ENCODE peak calls at places on chromosomes 3 and 15, in nine cellular contexts. One of them, this sample, is unnamed.

GRCh38 chr3:128491071-128491899 is 1.7 kb downstream of the GATA2 start:
- DNase-seq in NCI-H1092: no peak
- DNase-seq in stimulated activated naive CD8-positive, alpha-beta T cell treated with anti-CD3 and anti-CD28 coated beads, Interleukin-15, amount 100 ng/mL, for 72 hours: peak; percentile 30
- DNase-seq in RPMI7951: no peak
- DNase-seq in stimulated activated CD4-positive, alpha-beta T cell treated with anti-CD3 and anti-CD28 coated beads, Interleukin-1b, Interleukin-23, amount 100 ng/mL, for 1 hour: no peak
- DNase-seq in lower lobe of right lung: no peak
- DNase-seq in AG04449: no peak
- DNase-seq in lung microvascular endothelial cell: peak; percentile 43
- DNase-seq in CD8-positive, alpha-beta T cell: no peak
- DNase-seq in this sample: peak; percentile 62

GRCh38 chr15:90192961-90193786 is 8.0 kb upstream of the SEMA4B start:
- DNase-seq in NCI-H1092: no peak
- DNase-seq in stimulated activated CD4-positive, alpha-beta T cell treated with anti-CD3 and anti-CD28 coated beads, Interleukin-1b, Interleukin-23, amount 100 ng/mL, for 1 hour: no peak
- DNase-seq in stimulated activated naive CD8-positive, alpha-beta T cell treated with anti-CD3 and anti-CD28 coated beads, Interleukin-15, amount 100 ng/mL, for 72 hours: no peak
- DNase-seq in lower lobe of right lung: no peak
- DNase-seq in RPMI7951: no peak
- DNase-seq in CD8-positive, alpha-beta T cell: no peak
- DNase-seq in AG04449: no peak
- DNase-seq in lung microvascular endothelial cell: no peak
- DNase-seq in this sample: no peak

GRCh38 chr3:4474683-4475490 is 7.8 kb upstream of the SUMF1 start:
- DNase-seq in RPMI7951: peak; percentile 75
- DNase-seq in stimulated activated naive CD8-positive, alpha-beta T cell treated with anti-CD3 and anti-CD28 coated beads, Interleukin-15, amount 100 ng/mL, for 72 hours: peak; percentile 27
- DNase-seq in NCI-H1092: no peak
- DNase-seq in CD8-positive, alpha-beta T cell: no peak
- DNase-seq in stimulated activated CD4-positive, alpha-beta T cell treated with anti-CD3 and anti-CD28 coated beads, Interleukin-1b, Interleukin-23, amount 100 ng/mL, for 1 hour: no peak
- DNase-seq in lung microvascular endothelial cell: peak; percentile 98
- DNase-seq in lower lobe of right lung: peak; percentile 55
- DNase-seq in AG04449: no peak
- DNase-seq in this sample: no peak

GRCh38 chr15:25690673-25691543 is 172.2 kb downstream of the ATP10A start:
- DNase-seq in lower lobe of right lung: no peak
- DNase-seq in stimulated activated naive CD8-positive, alpha-beta T cell treated with anti-CD3 and anti-CD28 coated beads, Interleukin-15, amount 100 ng/mL, for 72 hours: no peak
- DNase-seq in CD8-positive, alpha-beta T cell: no peak
- DNase-seq in stimulated activated CD4-positive, alpha-beta T cell treated with anti-CD3 and anti-CD28 coated beads, Interleukin-1b, Interleukin-23, amount 100 ng/mL, for 1 hour: no peak
- DNase-seq in NCI-H1092: no peak
- DNase-seq in RPMI7951: no peak
- DNase-seq in lung microvascular endothelial cell: no peak
- DNase-seq in AG04449: peak; percentile 53
- DNase-seq in this sample: no peak

GRCh38 chr15:25900901-25901300 is 37.8 kb upstream of the ATP10A start:
- DNase-seq in RPMI7951: no peak
- DNase-seq in stimulated activated CD4-positive, alpha-beta T cell treated with anti-CD3 and anti-CD28 coated beads, Interleukin-1b, Interleukin-23, amount 100 ng/mL, for 1 hour: no peak
- DNase-seq in CD8-positive, alpha-beta T cell: no peak
- DNase-seq in NCI-H1092: no peak
- DNase-seq in lung microvascular endothelial cell: no peak
- DNase-seq in lower lobe of right lung: no peak
- DNase-seq in stimulated activated naive CD8-positive, alpha-beta T cell treated with anti-CD3 and anti-CD28 coated beads, Interleukin-15, amount 100 ng/mL, for 72 hours: no peak
- DNase-seq in AG04449: no peak
- DNase-seq in this sample: no peak

GRCh38 chr3:49882182-49882581 is 12.5 kb upstream of the CAMKV start:
- DNase-seq in stimulated activated CD4-positive, alpha-beta T cell treated with anti-CD3 and anti-CD28 coated beads, Interleukin-1b, Interleukin-23, amount 100 ng/mL, for 1 hour: no peak
- DNase-seq in NCI-H1092: no peak
- DNase-seq in stimulated activated naive CD8-positive, alpha-beta T cell treated with anti-CD3 and anti-CD28 coated beads, Interleukin-15, amount 100 ng/mL, for 72 hours: no peak
- DNase-seq in RPMI7951: peak; percentile 21
- DNase-seq in CD8-positive, alpha-beta T cell: no peak
- DNase-seq in lung microvascular endothelial cell: no peak
- DNase-seq in AG04449: no peak
- DNase-seq in lower lobe of right lung: no peak
- DNase-seq in this sample: no peak

GRCh38 chr15:36589971-36590370 is 10.5 kb downstream of the CDIN1 start:
- DNase-seq in CD8-positive, alpha-beta T cell: no peak
- DNase-seq in lower lobe of right lung: no peak
- DNase-seq in NCI-H1092: no peak
- DNase-seq in lung microvascular endothelial cell: no peak
- DNase-seq in RPMI7951: no peak
- DNase-seq in stimulated activated CD4-positive, alpha-beta T cell treated with anti-CD3 and anti-CD28 coated beads, Interleukin-1b, Interleukin-23, amount 100 ng/mL, for 1 hour: no peak
- DNase-seq in stimulated activated naive CD8-positive, alpha-beta T cell treated with anti-CD3 and anti-CD28 coated beads, Interleukin-15, amount 100 ng/mL, for 72 hours: no peak
- DNase-seq in AG04449: no peak
- DNase-seq in this sample: no peak

GRCh38 chr15:39431371-39431770 is 149.5 kb upstream of the THBS1 start:
- DNase-seq in NCI-H1092: no peak
- DNase-seq in lower lobe of right lung: no peak
- DNase-seq in lung microvascular endothelial cell: no peak
- DNase-seq in AG04449: no peak
- DNase-seq in CD8-positive, alpha-beta T cell: no peak
- DNase-seq in RPMI7951: peak; percentile 50
- DNase-seq in stimulated activated CD4-positive, alpha-beta T cell treated with anti-CD3 and anti-CD28 coated beads, Interleukin-1b, Interleukin-23, amount 100 ng/mL, for 1 hour: no peak
- DNase-seq in stimulated activated naive CD8-positive, alpha-beta T cell treated with anti-CD3 and anti-CD28 coated beads, Interleukin-15, amount 100 ng/mL, for 72 hours: no peak
- DNase-seq in this sample: no peak

GRCh38 chr3:71949403-71949802 is 164.5 kb upstream of the PROK2 start:
- DNase-seq in lower lobe of right lung: no peak
- DNase-seq in lung microvascular endothelial cell: no peak
- DNase-seq in AG04449: no peak
- DNase-seq in stimulated activated naive CD8-positive, alpha-beta T cell treated with anti-CD3 and anti-CD28 coated beads, Interleukin-15, amount 100 ng/mL, for 72 hours: no peak
- DNase-seq in NCI-H1092: no peak
- DNase-seq in stimulated activated CD4-positive, alpha-beta T cell treated with anti-CD3 and anti-CD28 coated beads, Interleukin-1b, Interleukin-23, amount 100 ng/mL, for 1 hour: no peak
- DNase-seq in CD8-positive, alpha-beta T cell: no peak
- DNase-seq in RPMI7951: peak; percentile 89
- DNase-seq in this sample: no peak

GRCh38 chr3:86960551-86960950 is 30.4 kb downstream of the VGLL3 start:
- DNase-seq in NCI-H1092: no peak
- DNase-seq in AG04449: no peak
- DNase-seq in CD8-positive, alpha-beta T cell: no peak
- DNase-seq in lung microvascular endothelial cell: no peak
- DNase-seq in stimulated activated CD4-positive, alpha-beta T cell treated with anti-CD3 and anti-CD28 coated beads, Interleukin-1b, Interleukin-23, amount 100 ng/mL, for 1 hour: no peak
- DNase-seq in lower lobe of right lung: no peak
- DNase-seq in RPMI7951: no peak
- DNase-seq in stimulated activated naive CD8-positive, alpha-beta T cell treated with anti-CD3 and anti-CD28 coated beads, Interleukin-15, amount 100 ng/mL, for 72 hours: no peak
- DNase-seq in this sample: no peak

GRCh38 chr3:31361391-31362273 is 171.1 kb upstream of the STT3B start:
- DNase-seq in RPMI7951: peak; percentile 89
- DNase-seq in NCI-H1092: no peak
- DNase-seq in lower lobe of right lung: no peak
- DNase-seq in stimulated activated CD4-positive, alpha-beta T cell treated with anti-CD3 and anti-CD28 coated beads, Interleukin-1b, Interleukin-23, amount 100 ng/mL, for 1 hour: no peak
- DNase-seq in AG04449: peak; percentile 49
- DNase-seq in lung microvascular endothelial cell: no peak
- DNase-seq in CD8-positive, alpha-beta T cell: no peak
- DNase-seq in stimulated activated naive CD8-positive, alpha-beta T cell treated with anti-CD3 and anti-CD28 coated beads, Interleukin-15, amount 100 ng/mL, for 72 hours: no peak
- DNase-seq in this sample: no peak

GRCh38 chr3:195129644-195130492 is 141.1 kb downstream of the XXYLT1 start:
- DNase-seq in lower lobe of right lung: no peak
- DNase-seq in stimulated activated CD4-positive, alpha-beta T cell treated with anti-CD3 and anti-CD28 coated beads, Interleukin-1b, Interleukin-23, amount 100 ng/mL, for 1 hour: no peak
- DNase-seq in AG04449: no peak
- DNase-seq in stimulated activated naive CD8-positive, alpha-beta T cell treated with anti-CD3 and anti-CD28 coated beads, Interleukin-15, amount 100 ng/mL, for 72 hours: peak; percentile 58
- DNase-seq in NCI-H1092: no peak
- DNase-seq in lung microvascular endothelial cell: no peak
- DNase-seq in RPMI7951: no peak
- DNase-seq in CD8-positive, alpha-beta T cell: no peak
- DNase-seq in this sample: no peak

GRCh38 chr3:42228796-42229195 is 37.2 kb downstream of the CCK start:
- DNase-seq in lower lobe of right lung: no peak
- DNase-seq in stimulated activated CD4-positive, alpha-beta T cell treated with anti-CD3 and anti-CD28 coated beads, Interleukin-1b, Interleukin-23, amount 100 ng/mL, for 1 hour: no peak
- DNase-seq in NCI-H1092: no peak
- DNase-seq in CD8-positive, alpha-beta T cell: no peak
- DNase-seq in RPMI7951: peak; percentile 42
- DNase-seq in AG04449: no peak
- DNase-seq in lung microvascular endothelial cell: peak; percentile 18
- DNase-seq in stimulated activated naive CD8-positive, alpha-beta T cell treated with anti-CD3 and anti-CD28 coated beads, Interleukin-15, amount 100 ng/mL, for 72 hours: no peak
- DNase-seq in this sample: no peak

GRCh38 chr15:76163429-76164020 is 103.7 kb downstream of the TMEM266 start:
- DNase-seq in stimulated activated naive CD8-positive, alpha-beta T cell treated with anti-CD3 and anti-CD28 coated beads, Interleukin-15, amount 100 ng/mL, for 72 hours: no peak
- DNase-seq in RPMI7951: peak; percentile 45
- DNase-seq in lung microvascular endothelial cell: no peak
- DNase-seq in stimulated activated CD4-positive, alpha-beta T cell treated with anti-CD3 and anti-CD28 coated beads, Interleukin-1b, Interleukin-23, amount 100 ng/mL, for 1 hour: no peak
- DNase-seq in lower lobe of right lung: peak; percentile 84
- DNase-seq in AG04449: no peak
- DNase-seq in NCI-H1092: no peak
- DNase-seq in CD8-positive, alpha-beta T cell: no peak
- DNase-seq in this sample: peak; percentile 93

GRCh38 chr3:62600033-62600432 is 226.7 kb upstream of the FEZF2 start:
- DNase-seq in lower lobe of right lung: no peak
- DNase-seq in NCI-H1092: no peak
- DNase-seq in lung microvascular endothelial cell: no peak
- DNase-seq in RPMI7951: no peak
- DNase-seq in stimulated activated CD4-positive, alpha-beta T cell treated with anti-CD3 and anti-CD28 coated beads, Interleukin-1b, Interleukin-23, amount 100 ng/mL, for 1 hour: no peak
- DNase-seq in AG04449: no peak
- DNase-seq in CD8-positive, alpha-beta T cell: no peak
- DNase-seq in stimulated activated naive CD8-positive, alpha-beta T cell treated with anti-CD3 and anti-CD28 coated beads, Interleukin-15, amount 100 ng/mL, for 72 hours: no peak
- DNase-seq in this sample: no peak

GRCh38 chr15:86854186-86854585 is 774.5 kb downstream of the AGBL1 start:
- DNase-seq in CD8-positive, alpha-beta T cell: no peak
- DNase-seq in stimulated activated naive CD8-positive, alpha-beta T cell treated with anti-CD3 and anti-CD28 coated beads, Interleukin-15, amount 100 ng/mL, for 72 hours: no peak
- DNase-seq in RPMI7951: no peak
- DNase-seq in lung microvascular endothelial cell: no peak
- DNase-seq in stimulated activated CD4-positive, alpha-beta T cell treated with anti-CD3 and anti-CD28 coated beads, Interleukin-1b, Interleukin-23, amount 100 ng/mL, for 1 hour: no peak
- DNase-seq in lower lobe of right lung: no peak
- DNase-seq in NCI-H1092: no peak
- DNase-seq in AG04449: no peak
- DNase-seq in this sample: no peak

GRCh38 chr15:59221479-59221878 is 14.8 kb downstream of the LDHAL6B start:
- DNase-seq in CD8-positive, alpha-beta T cell: no peak
- DNase-seq in RPMI7951: no peak
- DNase-seq in stimulated activated naive CD8-positive, alpha-beta T cell treated with anti-CD3 and anti-CD28 coated beads, Interleukin-15, amount 100 ng/mL, for 72 hours: no peak
- DNase-seq in NCI-H1092: no peak
- DNase-seq in lung microvascular endothelial cell: no peak
- DNase-seq in AG04449: no peak
- DNase-seq in stimulated activated CD4-positive, alpha-beta T cell treated with anti-CD3 and anti-CD28 coated beads, Interleukin-1b, Interleukin-23, amount 100 ng/mL, for 1 hour: no peak
- DNase-seq in lower lobe of right lung: no peak
- DNase-seq in this sample: no peak

GRCh38 chr3:171901615-171902312 is 58.6 kb downstream of the TMEM212 start:
- DNase-seq in lower lobe of right lung: no peak
- DNase-seq in RPMI7951: no peak
- DNase-seq in stimulated activated naive CD8-positive, alpha-beta T cell treated with anti-CD3 and anti-CD28 coated beads, Interleukin-15, amount 100 ng/mL, for 72 hours: no peak
- DNase-seq in stimulated activated CD4-positive, alpha-beta T cell treated with anti-CD3 and anti-CD28 coated beads, Interleukin-1b, Interleukin-23, amount 100 ng/mL, for 1 hour: no peak
- DNase-seq in AG04449: peak; percentile 26
- DNase-seq in lung microvascular endothelial cell: no peak
- DNase-seq in NCI-H1092: no peak
- DNase-seq in CD8-positive, alpha-beta T cell: no peak
- DNase-seq in this sample: no peak

GRCh38 chr3:51799879-51800757 is 21.1 kb upstream of the IQCF6 start:
- DNase-seq in AG04449: peak; percentile 37
- DNase-seq in lung microvascular endothelial cell: peak; percentile 75
- DNase-seq in NCI-H1092: no peak
- DNase-seq in RPMI7951: peak; percentile 79
- DNase-seq in lower lobe of right lung: no peak
- DNase-seq in CD8-positive, alpha-beta T cell: no peak
- DNase-seq in stimulated activated CD4-positive, alpha-beta T cell treated with anti-CD3 and anti-CD28 coated beads, Interleukin-1b, Interleukin-23, amount 100 ng/mL, for 1 hour: peak; percentile 4
- DNase-seq in stimulated activated naive CD8-positive, alpha-beta T cell treated with anti-CD3 and anti-CD28 coated beads, Interleukin-15, amount 100 ng/mL, for 72 hours: peak; percentile 39
- DNase-seq in this sample: no peak

GRCh38 chr15:61383421-61383820 is 154.3 kb upstream of the RORA start:
- DNase-seq in stimulated activated CD4-positive, alpha-beta T cell treated with anti-CD3 and anti-CD28 coated beads, Interleukin-1b, Interleukin-23, amount 100 ng/mL, for 1 hour: no peak
- DNase-seq in AG04449: peak; percentile 91
- DNase-seq in NCI-H1092: no peak
- DNase-seq in lower lobe of right lung: no peak
- DNase-seq in CD8-positive, alpha-beta T cell: no peak
- DNase-seq in lung microvascular endothelial cell: no peak
- DNase-seq in stimulated activated naive CD8-positive, alpha-beta T cell treated with anti-CD3 and anti-CD28 coated beads, Interleukin-15, amount 100 ng/mL, for 72 hours: no peak
- DNase-seq in RPMI7951: peak; percentile 28
- DNase-seq in this sample: no peak

GRCh38 chr3:12990781-12991480 is 82.3 kb downstream of the IQSEC1 start:
- DNase-seq in lower lobe of right lung: no peak
- DNase-seq in lung microvascular endothelial cell: no peak
- DNase-seq in stimulated activated naive CD8-positive, alpha-beta T cell treated with anti-CD3 and anti-CD28 coated beads, Interleukin-15, amount 100 ng/mL, for 72 hours: no peak
- DNase-seq in RPMI7951: peak; percentile 81
- DNase-seq in stimulated activated CD4-positive, alpha-beta T cell treated with anti-CD3 and anti-CD28 coated beads, Interleukin-1b, Interleukin-23, amount 100 ng/mL, for 1 hour: no peak
- DNase-seq in CD8-positive, alpha-beta T cell: no peak
- DNase-seq in NCI-H1092: no peak
- DNase-seq in AG04449: peak; percentile 71
- DNase-seq in this sample: peak; percentile 37

GRCh38 chr3:100045696-100046095 is 68.6 kb downstream of the FILIP1L start:
- DNase-seq in stimulated activated naive CD8-positive, alpha-beta T cell treated with anti-CD3 and anti-CD28 coated beads, Interleukin-15, amount 100 ng/mL, for 72 hours: no peak
- DNase-seq in lung microvascular endothelial cell: no peak
- DNase-seq in NCI-H1092: no peak
- DNase-seq in CD8-positive, alpha-beta T cell: no peak
- DNase-seq in stimulated activated CD4-positive, alpha-beta T cell treated with anti-CD3 and anti-CD28 coated beads, Interleukin-1b, Interleukin-23, amount 100 ng/mL, for 1 hour: no peak
- DNase-seq in lower lobe of right lung: no peak
- DNase-seq in AG04449: peak; percentile 98
- DNase-seq in RPMI7951: peak; percentile 98
- DNase-seq in this sample: peak; percentile 85

GRCh38 chr3:12869025-12869695 is 27.8 kb upstream of the RPL32 start:
- DNase-seq in CD8-positive, alpha-beta T cell: no peak
- DNase-seq in stimulated activated CD4-positive, alpha-beta T cell treated with anti-CD3 and anti-CD28 coated beads, Interleukin-1b, Interleukin-23, amount 100 ng/mL, for 1 hour: no peak
- DNase-seq in lung microvascular endothelial cell: peak; percentile 32
- DNase-seq in AG04449: no peak
- DNase-seq in lower lobe of right lung: peak; percentile 76
- DNase-seq in RPMI7951: no peak
- DNase-seq in stimulated activated naive CD8-positive, alpha-beta T cell treated with anti-CD3 and anti-CD28 coated beads, Interleukin-15, amount 100 ng/mL, for 72 hours: no peak
- DNase-seq in NCI-H1092: peak; percentile 36
- DNase-seq in this sample: no peak

GRCh38 chr3:172140499-172141391 is 101.4 kb downstream of the FNDC3B start:
- DNase-seq in lung microvascular endothelial cell: peak; percentile 92
- DNase-seq in stimulated activated CD4-positive, alpha-beta T cell treated with anti-CD3 and anti-CD28 coated beads, Interleukin-1b, Interleukin-23, amount 100 ng/mL, for 1 hour: no peak
- DNase-seq in RPMI7951: peak; percentile 94
- DNase-seq in NCI-H1092: no peak
- DNase-seq in stimulated activated naive CD8-positive, alpha-beta T cell treated with anti-CD3 and anti-CD28 coated beads, Interleukin-15, amount 100 ng/mL, for 72 hours: no peak
- DNase-seq in lower lobe of right lung: no peak
- DNase-seq in CD8-positive, alpha-beta T cell: no peak
- DNase-seq in AG04449: peak; percentile 88
- DNase-seq in this sample: no peak

GRCh38 chr3:128073185-128073725 is 21.0 kb downstream of the SEC61A1 start:
- DNase-seq in AG04449: no peak
- DNase-seq in stimulated activated CD4-positive, alpha-beta T cell treated with anti-CD3 and anti-CD28 coated beads, Interleukin-1b, Interleukin-23, amount 100 ng/mL, for 1 hour: no peak
- DNase-seq in lung microvascular endothelial cell: no peak
- DNase-seq in NCI-H1092: no peak
- DNase-seq in lower lobe of right lung: no peak
- DNase-seq in RPMI7951: no peak
- DNase-seq in CD8-positive, alpha-beta T cell: no peak
- DNase-seq in stimulated activated naive CD8-positive, alpha-beta T cell treated with anti-CD3 and anti-CD28 coated beads, Interleukin-15, amount 100 ng/mL, for 72 hours: no peak
- DNase-seq in this sample: peak; percentile 76

GRCh38 chr15:37199546-37199945 is 99.2 kb upstream of the MEIS2 start:
- DNase-seq in AG04449: no peak
- DNase-seq in stimulated activated CD4-positive, alpha-beta T cell treated with anti-CD3 and anti-CD28 coated beads, Interleukin-1b, Interleukin-23, amount 100 ng/mL, for 1 hour: no peak
- DNase-seq in stimulated activated naive CD8-positive, alpha-beta T cell treated with anti-CD3 and anti-CD28 coated beads, Interleukin-15, amount 100 ng/mL, for 72 hours: no peak
- DNase-seq in CD8-positive, alpha-beta T cell: no peak
- DNase-seq in NCI-H1092: no peak
- DNase-seq in lung microvascular endothelial cell: no peak
- DNase-seq in RPMI7951: no peak
- DNase-seq in lower lobe of right lung: no peak
- DNase-seq in this sample: no peak

GRCh38 chr3:72127843-72128242 is 342.9 kb upstream of the PROK2 start:
- DNase-seq in RPMI7951: peak; percentile 62
- DNase-seq in stimulated activated CD4-positive, alpha-beta T cell treated with anti-CD3 and anti-CD28 coated beads, Interleukin-1b, Interleukin-23, amount 100 ng/mL, for 1 hour: no peak
- DNase-seq in AG04449: no peak
- DNase-seq in stimulated activated naive CD8-positive, alpha-beta T cell treated with anti-CD3 and anti-CD28 coated beads, Interleukin-15, amount 100 ng/mL, for 72 hours: no peak
- DNase-seq in CD8-positive, alpha-beta T cell: no peak
- DNase-seq in lower lobe of right lung: no peak
- DNase-seq in NCI-H1092: no peak
- DNase-seq in lung microvascular endothelial cell: no peak
- DNase-seq in this sample: no peak

GRCh38 chr15:77069521-77070121 is 1.3 kb downstream of the TSPAN3 start:
- DNase-seq in lower lobe of right lung: peak; percentile 56
- DNase-seq in RPMI7951: peak; percentile 4
- DNase-seq in NCI-H1092: no peak
- DNase-seq in stimulated activated naive CD8-positive, alpha-beta T cell treated with anti-CD3 and anti-CD28 coated beads, Interleukin-15, amount 100 ng/mL, for 72 hours: no peak
- DNase-seq in AG04449: no peak
- DNase-seq in lung microvascular endothelial cell: no peak
- DNase-seq in CD8-positive, alpha-beta T cell: no peak
- DNase-seq in stimulated activated CD4-positive, alpha-beta T cell treated with anti-CD3 and anti-CD28 coated beads, Interleukin-1b, Interleukin-23, amount 100 ng/mL, for 1 hour: no peak
- DNase-seq in this sample: no peak

GRCh38 chr3:171328419-171329082 is 131.7 kb downstream of the TNIK start:
- DNase-seq in CD8-positive, alpha-beta T cell: peak; percentile 39
- DNase-seq in lower lobe of right lung: peak; percentile 73
- DNase-seq in stimulated activated naive CD8-positive, alpha-beta T cell treated with anti-CD3 and anti-CD28 coated beads, Interleukin-15, amount 100 ng/mL, for 72 hours: peak; percentile 28
- DNase-seq in NCI-H1092: no peak
- DNase-seq in AG04449: no peak
- DNase-seq in stimulated activated CD4-positive, alpha-beta T cell treated with anti-CD3 and anti-CD28 coated beads, Interleukin-1b, Interleukin-23, amount 100 ng/mL, for 1 hour: no peak
- DNase-seq in lung microvascular endothelial cell: peak; percentile 45
- DNase-seq in RPMI7951: peak; percentile 23
- DNase-seq in this sample: no peak

GRCh38 chr15:69459063-69459462 is 6.4 kb downstream of the RPLP1 start:
- DNase-seq in AG04449: no peak
- DNase-seq in NCI-H1092: no peak
- DNase-seq in lung microvascular endothelial cell: no peak
- DNase-seq in stimulated activated naive CD8-positive, alpha-beta T cell treated with anti-CD3 and anti-CD28 coated beads, Interleukin-15, amount 100 ng/mL, for 72 hours: no peak
- DNase-seq in CD8-positive, alpha-beta T cell: no peak
- DNase-seq in RPMI7951: no peak
- DNase-seq in stimulated activated CD4-positive, alpha-beta T cell treated with anti-CD3 and anti-CD28 coated beads, Interleukin-1b, Interleukin-23, amount 100 ng/mL, for 1 hour: no peak
- DNase-seq in lower lobe of right lung: no peak
- DNase-seq in this sample: no peak

GRCh38 chr3:191065183-191065805 is 133.7 kb upstream of the OSTN start:
- DNase-seq in stimulated activated CD4-positive, alpha-beta T cell treated with anti-CD3 and anti-CD28 coated beads, Interleukin-1b, Interleukin-23, amount 100 ng/mL, for 1 hour: no peak
- DNase-seq in CD8-positive, alpha-beta T cell: no peak
- DNase-seq in stimulated activated naive CD8-positive, alpha-beta T cell treated with anti-CD3 and anti-CD28 coated beads, Interleukin-15, amount 100 ng/mL, for 72 hours: no peak
- DNase-seq in lower lobe of right lung: no peak
- DNase-seq in NCI-H1092: no peak
- DNase-seq in RPMI7951: peak; percentile 25
- DNase-seq in AG04449: no peak
- DNase-seq in lung microvascular endothelial cell: no peak
- DNase-seq in this sample: no peak

This sample was measured in posterior vena cava.